ENCODE peak calls at places on chromosomes 2 and 18, in six cellular contexts. F is K562, G is HepG2, A is A549, D is WTC11, H is H1. K is an unnamed sample.

GRCh38 chr2:62199392-62200125 is 3.6 kb downstream of the B3GNT2 start:
- DNase-seq in A (no peak), H (no peak), F (no peak), D (no peak), G (no peak), K (no peak)

GRCh38 chr18:27377251-27377650 is 192.1 kb upstream of the CHST9 start:
- DNase-seq in F (no peak), G (no peak), D (no peak), A (no peak), H (no peak), K (no peak)

GRCh38 chr2:95333888-95334338 is 36.8 kb downstream of the KCNIP3 start:
- DNase-seq in H (no peak), F (no peak), D (no peak), G (no peak), A (no peak), K (no peak)

GRCh38 chr2:229920011-229920781 is 1.6 kb downstream of the TRIP12 start:
- DNase-seq in F (peak), D (no peak), H (no peak), A (no peak), G (peak), K (peak)

GRCh38 chr2:19746137-19746585 is 155.6 kb downstream of the TTC32 start:
- DNase-seq in A (no peak), F (no peak), H (no peak), D (no peak), G (no peak), K (no peak)

GRCh38 chr2:191155608-191156071 is 4.8 kb upstream of the STAT4 start:
- DNase-seq in F (no peak), H (no peak), A (peak), D (no peak), G (no peak), K (peak)

GRCh38 chr2:33442528-33443069 is 33.9 kb upstream of the RASGRP3 start:
- DNase-seq in F (no peak), D (no peak), G (no peak), A (no peak), H (no peak), K (peak)

GRCh38 chr2:97754690-97755346 is 41.4 kb downstream of the ZAP70 start:
- DNase-seq in H (no peak), D (no peak), A (no peak), G (no peak), F (no peak), K (no peak)

GRCh38 chr2:238950551-238950950 is 102.7 kb downstream of the TWIST2 start:
- DNase-seq in D (no peak), F (no peak), A (no peak), G (no peak), H (no peak), K (no peak)

GRCh38 chr2:182426915-182427233 is at the start of gene PDE1A:
- DNase-seq in H (no peak), D (no peak), G (no peak), F (no peak), A (no peak), K (no peak)

GRCh38 chr2:207871911-207872310 is 102.2 kb upstream of the FZD5 start:
- DNase-seq in A (no peak), D (no peak), H (no peak), G (no peak), F (no peak), K (no peak)

GRCh38 chr18:14961991-14962390 is 214.0 kb downstream of the ANKRD30B start:
- DNase-seq in F (no peak), A (no peak), G (no peak), D (no peak), H (no peak), K (peak)

DNA sequence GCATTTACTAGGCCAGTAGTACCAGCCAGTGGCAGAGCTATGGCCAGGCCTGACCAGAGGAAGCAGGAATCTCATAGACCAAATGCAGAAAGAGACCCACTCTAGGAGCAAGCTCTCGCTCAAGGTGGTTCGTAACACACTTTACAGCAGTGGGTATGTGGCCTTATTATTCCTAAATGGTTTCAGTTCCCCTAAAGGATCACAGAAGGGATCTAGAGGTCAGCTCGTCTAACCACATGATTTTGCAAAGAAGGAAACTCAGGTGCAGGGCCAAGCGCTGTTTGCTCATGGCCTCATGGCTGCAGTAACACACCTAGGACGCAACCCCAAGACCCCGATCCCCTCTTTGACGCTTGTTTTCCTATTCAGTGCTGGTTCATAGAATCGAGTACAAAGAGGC is 65.5 kb upstream of the ATG16L1 start:
- DNase-seq in H (no peak), G (no peak), F (no peak), D (no peak), A (no peak), K (no peak)
- TF ChIP-seq JUN in H (no peak), G (no peak), F (no peak), D (no peak), A (no peak), K (no peak)

GRCh38 chr18:11040823-11041712 is 108.3 kb downstream of the PIEZO2 start:
- DNase-seq in G (peak), D (peak), A (peak), H (peak), F (peak), K (peak)
- TF ChIP-seq JUN in G (no peak), D (no peak), A (no peak), H (no peak), F (no peak), K (no peak)

GRCh38 chr2:37786153-37786809 is 114.8 kb upstream of the CDC42EP3 start:
- DNase-seq in G (no peak), A (no peak), F (no peak), H (no peak), D (no peak), K (no peak)
- TF ChIP-seq JUN in G (no peak), A (no peak), F (no peak), H (no peak), D (no peak), K (no peak)

GRCh38 chr2:198901894-198902293 is 555.8 kb downstream of the SATB2 start:
- DNase-seq in F (peak), H (no peak), G (no peak), D (no peak), A (no peak), K (no peak)
- TF ChIP-seq JUN in F (no peak), H (no peak), G (no peak), D (no peak), A (no peak), K (no peak)

DNA sequence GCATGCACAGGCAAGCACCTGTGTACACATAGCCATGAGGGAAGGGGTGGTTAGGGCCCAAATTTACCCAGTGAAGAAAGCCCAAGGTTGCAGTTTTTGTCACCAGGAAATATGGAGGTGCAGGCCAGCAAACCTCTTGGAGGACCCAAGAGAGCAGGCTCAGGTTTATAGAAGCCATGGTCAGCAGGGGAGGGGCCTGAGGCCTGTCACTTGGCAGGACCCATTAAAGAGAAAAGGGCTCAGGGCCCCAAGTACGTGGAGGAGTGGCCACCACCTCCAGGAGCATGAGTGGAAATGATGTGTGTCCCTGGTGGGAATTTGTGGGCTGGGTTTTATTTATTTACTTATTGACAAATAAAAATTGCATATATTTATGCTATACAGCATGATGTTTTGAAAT is 192.9 kb downstream of the HAUS1 start:
- DNase-seq in A (no peak), D (no peak), G (no peak), H (no peak), F (no peak), K (no peak)
- TF ChIP-seq JUN in A (no peak), D (no peak), G (no peak), H (no peak), F (no peak), K (no peak)

K was measured in endothelial cell of umbilical vein.